ENCODE peak calls at places on chromosomes 11 and 22, in five cellular contexts. J is ovary, M is B cell, L is dorsolateral prefrontal cortex, K is BE2C. O is an unnamed sample.
A peak's percentile ranks its signal among the peaks of the same experiment; 100 is the strongest.

GRCh38 chr11:57360991-57361390 is 20.0 kb downstream of the PRG3 start:
- DNase-seq in J (no peak), M (no peak), L (no peak), K (no peak), O (no peak)

GRCh38 chr22:20089977-20090729 is 10.1 kb downstream of the DGCR8 start:
- DNase-seq in J (no peak), M (no peak), L (no peak), K (no peak), O (no peak)

GRCh38 chr11:19953909-19954308 is 206.4 kb downstream of the DBX1 start:
- DNase-seq in J (no peak), M (no peak), L (no peak), K (no peak), O (no peak)

GRCh38 chr11:88618716-88619462 is 281.4 kb upstream of the CTSC start:
- DNase-seq in J (no peak), M (no peak), L (no peak), K (no peak), O (no peak)

GRCh38 chr11:59069082-59069481 is 17.0 kb upstream of the GLYATL1B start:
- DNase-seq in J (no peak), M (no peak), L (no peak), K (no peak), O (no peak)

GRCh38 chr11:85953491-85954143 is 98.4 kb downstream of the CCDC83 start:
- DNase-seq in J (peak; percentile 55), M (no peak), L (no peak), K (no peak), O (no peak)

GRCh38 chr11:78195917-78196545 is 7.3 kb downstream of the USP35 start:
- DNase-seq in J (no peak), M (no peak), L (no peak), K (no peak), O (no peak)

GRCh38 chr11:59261150-59261549 is 48.4 kb upstream of the MPEG1 start:
- DNase-seq in J (no peak), M (no peak), L (no peak), K (no peak), O (no peak)

GRCh38 chr11:33000181-33000580 is 15.5 kb upstream of the DEPDC7 start:
- DNase-seq in J (no peak), M (no peak), L (no peak), K (no peak), O (no peak)

GRCh38 chr11:110833033-110833484 is 120.8 kb upstream of the ARHGAP20 start:
- DNase-seq in J (no peak), M (no peak), L (no peak), K (no peak), O (no peak)

GRCh38 chr11:102142333-102142732 is 32.1 kb downstream of the YAP1 start:
- DNase-seq in J (no peak), M (no peak), L (no peak), K (no peak), O (no peak)

GRCh38 chr22:45039206-45039605 is 29.4 kb upstream of the PHF21B start:
- DNase-seq in J (no peak), M (no peak), L (no peak), K (no peak), O (no peak)

GRCh38 chr11:119497717-119498116 is 74.7 kb upstream of the THY1 start:
- DNase-seq in J (no peak), M (no peak), L (no peak), K (no peak), O (no peak)

GRCh38 chr22:33631777-33632176 is 288.5 kb downstream of the LARGE1 start:
- DNase-seq in J (no peak), M (no peak), L (no peak), K (no peak), O (no peak)

GRCh38 chr22:50009765-50010675 is 2.5 kb downstream of the IL17REL start:
- DNase-seq in J (no peak), M (no peak), L (peak; percentile 10), K (peak; percentile 10), O (no peak)

GRCh38 chr11:102453286-102453797 is 777 bp upstream of the TMEM123 start:
- DNase-seq in J (no peak), M (no peak), L (peak; percentile 35), K (no peak), O (no peak)

GRCh38 chr22:22810018-22810427 is 77.6 kb upstream of the IGLL5 start:
- DNase-seq in J (no peak), M (peak; percentile 53), L (peak; percentile 51), K (peak; percentile 75), O (no peak)

GRCh38 chr11:88683024-88683423 is 345.5 kb upstream of the CTSC start:
- DNase-seq in J (no peak), M (no peak), L (no peak), K (no peak), O (peak; percentile 26)

GRCh38 chr22:41656515-41656914 is 32.2 kb downstream of the SNU13 start:
- DNase-seq in J (no peak), M (no peak), L (no peak), K (no peak), O (no peak)

GRCh38 chr22:29359469-29359868 is 28.9 kb downstream of the AP1B1 start:
- DNase-seq in J (peak; percentile 48), M (no peak), L (peak; percentile 41), K (peak; percentile 86), O (peak; percentile 79)

GRCh38 chr11:34308049-34308692 is 49.6 kb downstream of the ABTB2 start:
- DNase-seq in J (no peak), M (no peak), L (no peak), K (no peak), O (no peak)

GRCh38 chr11:15227011-15227410 is 112.3 kb downstream of the INSC start:
- DNase-seq in J (no peak), M (no peak), L (no peak), K (no peak), O (no peak)

GRCh38 chr11:44804449-44805151 is 77.8 kb downstream of the TSPAN18 start:
- DNase-seq in J (no peak), M (no peak), L (no peak), K (no peak), O (no peak)

GRCh38 chr11:104120493-104121200 is 43.3 kb downstream of the PDGFD start:
- DNase-seq in J (peak; percentile 20), M (no peak), L (no peak), K (no peak), O (no peak)

GRCh38 chr11:133337905-133338536 is 194.3 kb downstream of the OPCML start:
- DNase-seq in J (no peak), M (no peak), L (no peak), K (no peak), O (no peak)

GRCh38 chr11:942853-943252 is 17.2 kb downstream of the AP2A2 start:
- DNase-seq in J (no peak), M (no peak), L (no peak), K (no peak), O (no peak)

GRCh38 chr11:947744-948143 is 22.1 kb downstream of the AP2A2 start:
- DNase-seq in J (no peak), M (no peak), L (no peak), K (no peak), O (no peak)

GRCh38 chr11:945986-946385 is 20.3 kb downstream of the AP2A2 start:
- DNase-seq in J (no peak), M (no peak), L (no peak), K (no peak), O (no peak)

GRCh38 chr11:940496-941135 is 14.9 kb downstream of the AP2A2 start:
- DNase-seq in J (no peak), M (no peak), L (no peak), K (no peak), O (no peak)

DNA sequence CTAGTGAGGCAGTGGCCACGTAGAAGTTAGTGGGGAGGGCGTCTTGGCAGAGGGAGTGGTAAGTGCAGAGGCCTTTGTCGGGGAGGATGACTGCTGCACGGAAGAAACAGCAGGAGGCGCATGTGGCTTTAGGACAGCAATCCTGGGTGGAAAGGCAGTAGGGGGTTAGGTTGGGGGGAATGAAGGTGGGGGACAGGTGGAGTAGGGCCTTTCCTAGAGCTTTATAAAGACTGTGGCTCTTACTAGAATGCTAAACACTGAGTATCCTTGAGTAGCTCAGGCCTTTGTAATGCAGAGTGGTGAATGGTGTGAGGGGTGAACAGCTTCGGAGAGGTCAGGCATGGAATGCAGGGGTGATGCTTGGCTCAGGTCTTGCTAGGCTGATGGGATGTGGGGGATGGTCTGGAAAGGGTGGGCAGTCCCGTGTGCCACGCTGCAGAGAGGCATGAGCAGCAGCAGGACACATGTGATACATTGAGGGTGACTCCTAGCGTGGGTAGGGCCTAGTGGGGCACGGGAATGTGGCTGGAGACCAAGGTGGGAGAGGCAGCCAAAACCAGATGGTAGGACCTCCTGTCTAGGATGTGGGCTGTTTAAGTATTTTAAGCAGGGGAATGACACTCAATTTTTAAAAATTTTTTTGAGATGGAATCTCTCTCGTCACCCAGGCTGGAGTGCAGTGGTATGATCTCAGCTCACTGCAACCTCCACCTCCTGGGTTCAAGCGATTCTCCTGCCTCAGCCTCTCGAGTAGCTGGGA is 19.2 kb downstream of the AP2A2 start:
- DNase-seq in J (no peak), M (no peak), L (no peak), K (no peak), O (no peak)
- TF ChIP-seq CTCF in J (no peak), M (no peak), L (no peak), K (no peak), O (no peak)

DNA sequence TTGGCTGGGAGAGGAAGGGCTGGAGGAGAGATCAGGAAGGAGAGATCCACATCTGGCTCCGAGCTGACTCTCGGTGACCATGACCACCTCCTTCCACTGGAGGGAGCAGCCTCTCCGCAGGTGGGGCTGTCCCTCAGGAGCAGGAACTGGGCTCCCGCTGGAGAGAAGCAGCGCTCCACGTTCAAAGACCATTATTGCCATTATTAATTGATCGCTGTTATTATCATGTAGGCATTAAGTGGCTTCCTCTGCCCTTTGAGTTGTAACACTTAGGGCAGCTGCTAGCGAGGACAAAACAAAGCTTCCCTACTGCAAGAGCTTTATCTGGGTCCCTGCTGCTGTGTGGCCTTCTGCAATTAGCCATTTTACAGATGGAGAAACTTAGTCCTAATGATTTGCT is 251.9 kb downstream of the ST3GAL4 start:
- DNase-seq in J (no peak), M (no peak), L (peak; percentile 63), K (peak; percentile 79), O (peak; percentile 77)
- TF ChIP-seq CTCF in J (no peak), M (no peak), L (peak; percentile 83), K (peak; percentile 94), O (peak; percentile 80)

DNA sequence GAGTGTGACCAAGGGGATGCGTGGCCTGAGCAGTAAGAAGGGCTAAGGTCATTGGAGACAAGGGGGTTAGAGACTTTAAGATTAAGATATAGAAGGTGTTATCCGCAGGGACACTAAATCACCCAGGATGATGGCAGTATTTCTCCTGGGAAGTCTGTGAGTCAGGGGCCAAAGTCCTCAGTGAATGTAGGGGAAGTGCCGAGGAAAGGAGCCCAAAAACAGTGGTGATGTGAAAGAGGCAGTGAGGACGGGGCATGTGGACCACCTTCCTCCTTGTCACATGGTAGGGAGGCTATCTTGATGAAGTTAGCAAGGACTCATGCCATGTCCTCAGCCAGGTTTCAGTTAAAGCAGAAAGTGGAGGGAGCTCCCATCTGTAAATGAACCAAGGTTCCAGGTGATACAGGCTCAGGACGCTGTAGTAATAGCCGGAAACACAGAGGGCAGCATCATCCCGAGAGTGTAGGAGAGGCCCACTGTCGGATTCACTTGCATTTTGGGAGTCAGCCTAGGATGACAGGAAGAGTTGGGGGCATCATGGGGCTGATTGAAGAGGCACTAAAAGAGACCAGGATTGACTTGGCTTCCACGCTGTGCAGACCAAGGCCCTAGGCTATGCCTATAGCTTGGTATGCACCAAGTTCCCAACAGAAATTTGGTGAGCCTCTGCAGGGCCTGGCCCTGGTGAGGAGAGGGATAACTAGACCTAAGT is 33.5 kb downstream of the WEE1 start:
- DNase-seq in J (no peak), M (no peak), L (no peak), K (no peak), O (no peak)
- TF ChIP-seq CTCF in J (no peak), M (no peak), L (no peak), K (no peak), O (no peak)

GRCh38 chr22:47776329-47776728 is 1013.9 kb downstream of the TBC1D22A start:
- DNase-seq in J (no peak), M (no peak), L (no peak), K (no peak), O (no peak)
- TF ChIP-seq CTCF in J (no peak), M (no peak), L (no peak), K (no peak), O (no peak)

O was measured in glutamatergic neuron.